ENCODE peak calls at places on chromosome 6, in ten cellular contexts. F is KBM-7; I is DMS79; R is stimulated activated CD4-positive, alpha-beta T cell treated with anti-CD3 and anti-CD28 coated beads, TNF-alpha, amount 100 ng/mL, for 4 hours; Q is osteocyte; S is SJSA1; N is activated T-helper 1 cell treated with Interleukin-2 at 50 U/mL for 16 hours; K is A673; J is right cardiac atrium; X is NCI-H1694 treated with DMSO at 0.1 percent for 48 hours. Z is an unnamed sample.

GRCh38 chr6:105733556-105734162 is 330.8 kb upstream of the PREP start:
- DNase-seq in S (peak), F (peak), Q (no peak), X (peak), K (peak), I (no peak), J (no peak), N (no peak), R (no peak), Z (peak)

GRCh38 chr6:161107779-161108380 is 116.3 kb downstream of the MAP3K4 start:
- DNase-seq in N (no peak), K (no peak), I (no peak), S (no peak), F (no peak), J (no peak), Q (no peak), X (no peak), R (no peak), Z (no peak)

GRCh38 chr6:107811591-107812218 is 12.4 kb downstream of the SCML4 start:
- DNase-seq in S (peak), I (no peak), Q (peak), F (no peak), X (no peak), K (no peak), R (no peak), N (no peak), J (no peak), Z (no peak)

GRCh38 chr6:47135772-47136171 is 93.6 kb upstream of the ADGRF1 start:
- DNase-seq in X (no peak), Q (no peak), K (peak), F (no peak), R (no peak), I (no peak), J (no peak), S (peak), N (no peak), Z (no peak)

GRCh38 chr6:40877362-40877761 is 161.7 kb downstream of the UNC5CL start:
- DNase-seq in K (no peak), R (no peak), I (no peak), N (no peak), Q (no peak), S (no peak), X (no peak), F (no peak), J (no peak), Z (no peak)

GRCh38 chr6:123715243-123715863 is 78.6 kb upstream of the TRDN start:
- DNase-seq in I (no peak), X (peak), R (no peak), F (peak), K (no peak), N (no peak), S (peak), Q (no peak), J (no peak), Z (peak)

GRCh38 chr6:40506956-40507355 is 80.2 kb downstream of the LRFN2 start:
- DNase-seq in S (no peak), J (no peak), F (no peak), X (no peak), K (no peak), R (no peak), Q (no peak), I (peak), N (no peak), Z (no peak)

GRCh38 chr6:43188426-43188825 is 6.4 kb downstream of the CUL9 start:
- DNase-seq in N (no peak), K (no peak), F (no peak), S (no peak), J (no peak), Q (no peak), X (no peak), I (no peak), R (no peak), Z (no peak)

GRCh38 chr6:17851001-17851719 is 136.3 kb downstream of the KIF13A start:
- DNase-seq in F (no peak), N (no peak), Q (no peak), K (no peak), J (no peak), I (no peak), X (no peak), S (peak), R (no peak), Z (no peak)

Z was measured in Karpas-422.